ENCODE peak calls at places on chromosomes 1 and 21, in four cellular contexts. J, P, X and U are unnamed samples.

GRCh38 chr1:30783244-30783915 is 25.8 kb upstream of the LAPTM5 start:
- DNase-seq in J (no peak), P (no peak), X (no peak), U (no peak)

GRCh38 chr1:230282157-230282556 is 144.0 kb downstream of the PGBD5 start:
- DNase-seq in J (no peak), X (no peak), P (no peak), U (no peak)

GRCh38 chr1:212721388-212722247 is 22.0 kb upstream of the BATF3 start:
- DNase-seq in J (no peak), P (no peak), X (no peak), U (no peak)

GRCh38 chr1:163163861-163164582 is 38.7 kb downstream of the RGS5 start:
- DNase-seq in P (no peak), X (no peak), J (no peak), U (no peak)

GRCh38 chr21:42316891-42317290 is 1.7 kb upstream of the TFF3 start:
- DNase-seq in X (no peak), J (no peak), P (no peak), U (no peak)

GRCh38 chr1:27864264-27864895 is 8.0 kb upstream of the THEMIS2 start:
- DNase-seq in X (no peak), P (no peak), J (no peak), U (no peak)

GRCh38 chr1:180080439-180080838 is 74.2 kb upstream of the QSOX1 start:
- DNase-seq in J (no peak), X (no peak), P (no peak), U (no peak)

GRCh38 chr1:1431845-1432565 is 3.5 kb upstream of the VWA1 start:
- DNase-seq in P (no peak), X (no peak), J (no peak), U (no peak)

GRCh38 chr1:38340409-38340808 is 293.8 kb upstream of the POU3F1 start:
- DNase-seq in J (no peak), X (no peak), P (no peak), U (no peak)

GRCh38 chr1:119159096-119159495 is 18.6 kb upstream of the WARS2 start:
- DNase-seq in P (no peak), J (no peak), X (no peak), U (no peak)

GRCh38 chr1:85502171-85502570 is 37.2 kb upstream of the DDAH1 start:
- DNase-seq in J (no peak), P (no peak), X (no peak), U (no peak)

GRCh38 chr1:179036844-179037465 is 11.3 kb downstream of the FAM20B start:
- DNase-seq in P (no peak), J (no peak), X (no peak), U (no peak)

GRCh38 chr1:17027900-17028299 is 16.2 kb upstream of the ATP13A2 start:
- DNase-seq in X (no peak), J (no peak), P (no peak), U (no peak)

GRCh38 chr1:56966698-56966999 is 834 bp upstream of the C8B start:
- DNase-seq in P (no peak), J (no peak), X (no peak), U (no peak)

GRCh38 chr1:147821883-147822282 is 61.5 kb upstream of the GJA5 start:
- DNase-seq in X (no peak), P (no peak), J (no peak), U (no peak)

GRCh38 chr1:92882817-92883216 is 51.0 kb downstream of the RPL5 start:
- DNase-seq in X (no peak), J (no peak), P (peak), U (no peak)